ENCODE peak calls at places on chromosome 9, in four cellular contexts. Q is IMR-90, V is neural progenitor cell, K is GM23248. D is an unnamed sample.

GRCh38 chr9:125654121-125654520 is 52.9 kb downstream of the MAPKAP1 start:
- DNase-seq in Q (no peak), V (peak; percentile 71), K (no peak), D (no peak)

GRCh38 chr9:133406480-133407307 is 11.1 kb downstream of the REXO4 start:
- DNase-seq in Q (peak; percentile 70), V (peak; percentile 77), K (peak; percentile 81), D (peak; percentile 58)

GRCh38 chr9:136537896-136538598 is 7.8 kb downstream of the NOTCH1 start:
- DNase-seq in Q (peak; percentile 69), V (no peak), K (peak; percentile 31), D (no peak)

GRCh38 chr9:129836342-129837007 is 1.2 kb downstream of the USP20 start:
- DNase-seq in Q (no peak), V (peak; percentile 11), K (peak; percentile 24), D (no peak)

GRCh38 chr9:91734371-91734981 is 215.6 kb downstream of the ROR2 start:
- DNase-seq in Q (peak; percentile 58), V (peak; percentile 61), K (peak; percentile 64), D (peak; percentile 14)

GRCh38 chr9:28853487-28853886 is 1280.2 kb upstream of the C9orf72 start:
- DNase-seq in Q (no peak), V (peak; percentile 7), K (no peak), D (no peak)

GRCh38 chr9:3478549-3478953 is 47.2 kb downstream of the RFX3 start:
- DNase-seq in Q (no peak), V (no peak), K (peak; percentile 7), D (peak; percentile 78)

GRCh38 chr9:72997387-72997995 is 44.6 kb upstream of the ALDH1A1 start:
- DNase-seq in Q (no peak), V (no peak), K (no peak), D (no peak)

GRCh38 chr9:11992866-11993265 is 700.3 kb upstream of the TYRP1 start:
- DNase-seq in Q (no peak), V (peak; percentile 60), K (no peak), D (no peak)

GRCh38 chr9:91655215-91655614 is 231.6 kb upstream of the NFIL3 start:
- DNase-seq in Q (no peak), V (no peak), K (no peak), D (no peak)

GRCh38 chr9:114433086-114433485 is 45.3 kb upstream of the AKNA start:
- DNase-seq in Q (no peak), V (no peak), K (no peak), D (no peak)

GRCh38 chr9:134983094-134983493 is 65.4 kb upstream of the FCN1 start:
- DNase-seq in Q (no peak), V (peak; percentile 16), K (no peak), D (no peak)

GRCh38 chr9:110952018-110952864 is 86.0 kb downstream of the LPAR1 start:
- DNase-seq in Q (no peak), V (no peak), K (peak; percentile 21), D (no peak)

GRCh38 chr9:106713206-106713605 is 149.8 kb upstream of the ZNF462 start:
- DNase-seq in Q (no peak), V (no peak), K (no peak), D (no peak)

GRCh38 chr9:136022731-136023400 is 61.7 kb upstream of the UBAC1 start:
- DNase-seq in Q (no peak), V (no peak), K (no peak), D (no peak)

GRCh38 chr9:129270903-129271431 is 92.9 kb upstream of the IER5L start:
- DNase-seq in Q (peak; percentile 44), V (no peak), K (peak; percentile 75), D (peak; percentile 82)

GRCh38 chr9:113705306-113705937 is 170.7 kb upstream of the ZNF618 start:
- DNase-seq in Q (no peak), V (no peak), K (no peak), D (no peak)

GRCh38 chr9:35657327-35658143 is at the start of gene RMRP:
- DNase-seq in Q (peak; percentile 100), V (peak; percentile 98), K (peak; percentile 100), D (peak; percentile 99)

GRCh38 chr9:95438958-95439357 is 77.8 kb downstream of the PTCH1 start:
- DNase-seq in Q (no peak), V (no peak), K (no peak), D (no peak)

GRCh38 chr9:94785211-94786169 is 59.0 kb downstream of the AOPEP start:
- DNase-seq in Q (no peak), V (no peak), K (no peak), D (no peak)

GRCh38 chr9:3337515-3337914 is 188.3 kb downstream of the RFX3 start:
- DNase-seq in Q (peak; percentile 79), V (no peak), K (peak; percentile 75), D (peak; percentile 75)

GRCh38 chr9:93968451-93969327 is 13.5 kb upstream of the BARX1 start:
- DNase-seq in Q (peak; percentile 59), V (no peak), K (no peak), D (no peak)

GRCh38 chr9:17571825-17572224 is 7.0 kb upstream of the SH3GL2 start:
- DNase-seq in Q (no peak), V (peak; percentile 47), K (no peak), D (no peak)

GRCh38 chr9:88651682-88652633 is 117.0 kb downstream of the NXNL2 start:
- DNase-seq in Q (peak; percentile 99), V (no peak), K (peak; percentile 99), D (peak; percentile 98)

GRCh38 chr9:130182090-130182909 is 10.1 kb downstream of the NCS1 start:
- DNase-seq in Q (no peak), V (no peak), K (no peak), D (no peak)

GRCh38 chr9:134560654-134561053 is 80.9 kb upstream of the COL5A1 start:
- DNase-seq in Q (no peak), V (no peak), K (no peak), D (no peak)

GRCh38 chr9:135520916-135521607 is at the start of gene LCN1:
- DNase-seq in Q (no peak), V (no peak), K (no peak), D (no peak)

GRCh38 chr9:128097156-128098016 is 29.4 kb downstream of the SLC25A25 start:
- DNase-seq in Q (no peak), V (peak; percentile 17), K (no peak), D (no peak)

GRCh38 chr9:128099932-128100491 is 27.5 kb downstream of the PTGES2 start:
- DNase-seq in Q (no peak), V (no peak), K (peak; percentile 29), D (no peak)

GRCh38 chr9:128096614-128097013 is 28.6 kb downstream of the SLC25A25 start:
- DNase-seq in Q (no peak), V (peak; percentile 24), K (no peak), D (no peak)

GRCh38 chr9:128098936-128099931 is 28.3 kb downstream of the PTGES2 start:
- DNase-seq in Q (no peak), V (no peak), K (peak; percentile 67), D (peak; percentile 24)

DNA sequence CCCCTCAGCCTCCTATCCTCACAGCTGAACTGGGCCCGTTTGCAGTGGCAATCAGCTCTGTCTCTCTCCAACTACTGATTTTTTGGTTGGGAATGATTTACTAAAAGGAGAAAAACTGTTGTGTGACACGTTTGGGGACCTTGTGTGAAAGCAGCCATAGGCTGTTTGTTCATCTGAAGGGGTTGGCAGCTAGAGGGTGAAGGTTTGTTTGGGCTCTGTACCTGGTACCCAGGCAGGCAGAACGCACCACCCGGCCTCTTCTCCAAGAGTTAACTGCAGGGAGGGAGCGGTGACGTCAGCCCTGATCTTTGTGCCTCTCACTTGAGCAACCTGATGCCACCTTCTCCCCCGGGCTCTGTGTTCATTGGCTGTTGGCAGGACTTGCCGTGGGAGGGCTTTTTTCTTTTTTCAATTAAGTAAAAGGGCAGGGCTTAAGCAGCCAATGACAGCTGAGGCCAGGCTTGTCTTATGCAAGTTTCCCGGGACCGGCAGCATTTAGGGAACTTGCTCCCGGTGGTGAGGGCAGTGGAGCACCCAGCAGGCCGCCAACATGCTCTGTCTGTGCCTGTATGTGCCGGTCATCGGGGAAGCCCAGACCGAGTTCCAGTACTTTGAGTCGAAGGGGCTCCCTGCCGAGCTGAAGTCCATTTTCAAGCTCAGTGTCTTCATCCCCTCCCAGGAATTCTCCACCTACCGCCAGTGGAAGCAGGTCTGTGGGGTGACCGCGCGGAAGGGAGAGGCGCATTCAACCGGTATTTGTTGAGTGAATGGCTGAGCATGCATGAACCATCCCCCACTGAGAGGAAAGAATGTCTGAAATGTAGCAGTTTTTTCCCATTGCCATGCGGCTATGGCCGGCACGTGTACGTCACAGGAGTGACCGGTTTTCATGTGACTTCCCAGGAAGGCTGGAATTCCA is 29.3 kb downstream of the PTGES2 start:
- DNase-seq in Q (peak; percentile 98), V (peak; percentile 97), K (peak; percentile 98), D (peak; percentile 98)
- H3K9ac ChIP-seq in Q (peak overlapping the region; percentile 65), V (no peak overlapping the region), K (peak overlapping the region; percentile 93), D (peak overlapping the region; percentile 86)

GRCh38 chr9:87547665-87548064 is 50.0 kb downstream of the DAPK1 start:
- DNase-seq in Q (no peak), V (no peak), K (no peak), D (peak; percentile 81)

GRCh38 chr9:87550253-87550954 is 52.7 kb downstream of the DAPK1 start:
- DNase-seq in Q (no peak), V (no peak), K (no peak), D (no peak)

GRCh38 chr9:87551692-87552303 is 54.1 kb downstream of the DAPK1 start:
- DNase-seq in Q (no peak), V (no peak), K (no peak), D (no peak)

GRCh38 chr9:87548159-87548558 is 50.5 kb downstream of the DAPK1 start:
- DNase-seq in Q (no peak), V (no peak), K (no peak), D (no peak)

DNA sequence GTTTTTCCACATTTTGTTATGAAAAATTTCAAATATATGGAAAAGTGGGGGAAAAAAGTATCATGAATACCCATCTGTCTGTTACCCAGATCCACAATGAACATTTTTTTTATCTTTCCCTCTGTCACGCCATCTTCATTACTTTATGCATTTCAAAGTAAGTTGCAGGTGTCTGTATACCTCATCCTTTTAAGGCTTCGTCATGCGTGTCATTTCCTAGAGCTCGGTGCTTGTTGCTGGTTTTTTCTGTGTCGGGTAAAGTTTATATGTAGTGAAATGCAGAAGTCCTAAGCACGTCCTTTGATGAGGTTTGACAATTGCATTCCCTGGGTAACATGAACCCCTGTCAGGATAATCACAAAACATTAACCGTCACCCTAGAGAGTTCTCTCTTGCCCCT is 52.1 kb downstream of the DAPK1 start:
- DNase-seq in Q (no peak), V (no peak), K (no peak), D (no peak)
- H3K4me1 ChIP-seq in Q (no peaks in the 10 kb centered on the region), V (no peaks in the 10 kb centered on the region), K (no peaks in the 10 kb centered on the region), D (peaks cover 10% of the 10 kb centered on the region)

DNA sequence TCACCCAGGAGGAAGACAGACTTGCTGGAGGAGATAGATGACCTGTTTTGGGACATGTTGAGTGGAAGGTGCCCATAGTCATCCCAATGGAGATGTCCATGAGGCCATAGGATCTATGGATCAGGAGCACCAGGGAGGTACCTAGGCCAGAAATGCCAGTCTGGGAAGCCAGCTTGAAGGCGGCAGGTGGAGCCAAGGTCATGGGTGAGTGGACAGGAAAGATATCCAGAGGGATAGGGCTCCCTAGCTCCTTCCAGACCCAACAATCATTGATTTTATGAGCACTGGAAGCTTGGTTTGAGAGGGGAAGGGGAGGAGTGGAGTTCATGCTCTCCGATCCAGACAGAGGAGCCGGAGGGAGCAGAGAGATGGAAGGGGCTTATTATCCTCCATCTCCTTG is 252.6 kb downstream of the CDK5RAP2 start:
- DNase-seq in Q (no peak), V (no peak), K (no peak), D (no peak)
- H3K4me2 ChIP-seq in Q (no peak overlapping the region), V (no peak overlapping the region), K (no peak overlapping the region), D (no peak overlapping the region)

DNA sequence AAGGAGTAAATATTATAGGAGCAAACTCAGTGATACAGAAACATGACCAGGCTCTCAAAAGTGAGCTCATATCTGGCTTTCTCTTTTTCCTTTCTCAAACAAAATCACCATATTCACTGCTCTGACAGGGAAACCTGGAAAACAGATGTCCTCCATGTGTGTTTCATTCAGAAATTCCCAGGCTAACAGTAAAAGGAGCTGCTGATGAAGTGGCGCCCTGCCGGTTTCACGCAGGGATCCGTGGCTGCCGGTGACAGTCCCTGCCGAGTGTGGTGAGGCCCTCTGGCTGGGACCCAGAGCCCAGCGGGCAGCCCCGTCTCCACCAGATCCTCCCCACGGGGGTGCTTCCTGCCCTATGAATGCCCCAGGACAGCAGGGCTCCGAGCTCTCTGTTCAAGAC is 208.1 kb downstream of the GNA14 start:
- DNase-seq in Q (peak; percentile 47), V (peak; percentile 51), K (peak; percentile 64), D (no peak)
- H3K9ac ChIP-seq in Q (no peak overlapping the region), V (no peak overlapping the region), K (peak overlapping the region; percentile 37), D (no peak overlapping the region)